ENCODE peak calls at places on chromosomes 11 and 22, in nine cellular contexts. B is fibroblast of lung, K is AG04450, P is GM06990, I is K562, Q is neural progenitor cell, G is SK-N-SH, J is cardiac fibroblast, C is OCI-LY7. A is an unnamed sample.

GRCh38 chr11:29018631-29019030 is 910.4 kb downstream of the METTL15 start:
- DNase-seq in G (no peak), K (peak; percentile 21), Q (no peak), C (no peak), I (no peak), P (no peak), B (peak; percentile 46), J (peak; percentile 95), A (no peak)

GRCh38 chr11:108887436-108888238 is 222.8 kb downstream of the DDX10 start:
- DNase-seq in K (no peak), C (no peak), J (peak; percentile 74), I (no peak), Q (no peak), G (no peak), B (no peak), P (no peak), A (no peak)

GRCh38 chr11:27646051-27646818 is 54.0 kb downstream of the BDNF start:
- DNase-seq in C (no peak), J (no peak), Q (no peak), I (no peak), B (no peak), G (peak; percentile 80), K (no peak), P (no peak), A (no peak)

GRCh38 chr11:133935551-133935910 is 21.2 kb downstream of the IGSF9B start:
- DNase-seq in I (no peak), P (no peak), C (no peak), G (no peak), K (no peak), J (no peak), Q (no peak), B (no peak), A (no peak)

GRCh38 chr11:76493626-76494539 is 49.1 kb downstream of the EMSY start:
- DNase-seq in J (no peak), C (no peak), I (no peak), Q (no peak), G (no peak), P (no peak), K (no peak), B (no peak), A (no peak)

GRCh38 chr22:35437038-35437437 is 37.1 kb downstream of the MCM5 start:
- DNase-seq in K (no peak), B (no peak), G (peak; percentile 54), P (no peak), I (peak; percentile 89), C (peak; percentile 37), Q (no peak), J (peak; percentile 18), A (peak; percentile 50)

GRCh38 chr22:35425971-35426800 is 26.2 kb downstream of the MCM5 start:
- DNase-seq in B (peak; percentile 17), J (no peak), P (no peak), C (no peak), G (no peak), Q (peak; percentile 82), I (no peak), K (no peak), A (no peak)

GRCh38 chr11:132402056-132402684 is 1031.8 kb downstream of the NTM start:
- DNase-seq in G (peak; percentile 69), J (peak; percentile 59), P (peak; percentile 59), Q (peak; percentile 80), K (peak; percentile 29), I (no peak), B (peak; percentile 6), C (no peak), A (peak; percentile 82)

GRCh38 chr11:103907136-103907535 is 129.3 kb upstream of the DDI1 start:
- DNase-seq in K (no peak), I (no peak), G (no peak), P (no peak), B (no peak), C (no peak), J (no peak), Q (no peak), A (no peak)

GRCh38 chr22:20781272-20781990 is 7.5 kb downstream of the SERPIND1 start:
- DNase-seq in J (peak; percentile 54), K (no peak), P (no peak), G (no peak), B (no peak), Q (no peak), I (no peak), C (no peak), A (no peak)

GRCh38 chr11:3882671-3883070 is 27.2 kb downstream of the STIM1 start:
- DNase-seq in Q (no peak), P (no peak), G (no peak), K (no peak), B (peak; percentile 12), I (no peak), C (no peak), J (no peak), A (no peak)

GRCh38 chr11:73312806-73313403 is 4.8 kb downstream of the ARHGEF17 start:
- DNase-seq in I (no peak), K (no peak), C (no peak), B (peak; percentile 67), P (no peak), G (peak; percentile 83), J (no peak), Q (no peak), A (no peak)

GRCh38 chr11:32561835-32562234 is 21.8 kb upstream of the EIF3M start:
- DNase-seq in J (no peak), C (no peak), Q (no peak), P (no peak), G (no peak), B (no peak), K (no peak), I (no peak), A (no peak)

GRCh38 chr11:16945671-16946469 is 68.3 kb downstream of the PLEKHA7 start:
- DNase-seq in B (peak; percentile 60), K (no peak), G (peak; percentile 77), Q (peak; percentile 59), I (peak; percentile 56), J (peak; percentile 74), P (peak; percentile 71), C (peak; percentile 45), A (peak; percentile 89)

GRCh38 chr11:107316426-107316825 is 141.2 kb downstream of the CWF19L2 start:
- DNase-seq in I (no peak), Q (no peak), P (no peak), K (no peak), G (no peak), B (no peak), C (no peak), J (no peak), A (no peak)

GRCh38 chr11:116111546-116111945 is 607.3 kb upstream of the CADM1 start:
- DNase-seq in P (no peak), K (no peak), J (no peak), B (no peak), G (no peak), C (no peak), I (no peak), Q (no peak), A (no peak)

DNA sequence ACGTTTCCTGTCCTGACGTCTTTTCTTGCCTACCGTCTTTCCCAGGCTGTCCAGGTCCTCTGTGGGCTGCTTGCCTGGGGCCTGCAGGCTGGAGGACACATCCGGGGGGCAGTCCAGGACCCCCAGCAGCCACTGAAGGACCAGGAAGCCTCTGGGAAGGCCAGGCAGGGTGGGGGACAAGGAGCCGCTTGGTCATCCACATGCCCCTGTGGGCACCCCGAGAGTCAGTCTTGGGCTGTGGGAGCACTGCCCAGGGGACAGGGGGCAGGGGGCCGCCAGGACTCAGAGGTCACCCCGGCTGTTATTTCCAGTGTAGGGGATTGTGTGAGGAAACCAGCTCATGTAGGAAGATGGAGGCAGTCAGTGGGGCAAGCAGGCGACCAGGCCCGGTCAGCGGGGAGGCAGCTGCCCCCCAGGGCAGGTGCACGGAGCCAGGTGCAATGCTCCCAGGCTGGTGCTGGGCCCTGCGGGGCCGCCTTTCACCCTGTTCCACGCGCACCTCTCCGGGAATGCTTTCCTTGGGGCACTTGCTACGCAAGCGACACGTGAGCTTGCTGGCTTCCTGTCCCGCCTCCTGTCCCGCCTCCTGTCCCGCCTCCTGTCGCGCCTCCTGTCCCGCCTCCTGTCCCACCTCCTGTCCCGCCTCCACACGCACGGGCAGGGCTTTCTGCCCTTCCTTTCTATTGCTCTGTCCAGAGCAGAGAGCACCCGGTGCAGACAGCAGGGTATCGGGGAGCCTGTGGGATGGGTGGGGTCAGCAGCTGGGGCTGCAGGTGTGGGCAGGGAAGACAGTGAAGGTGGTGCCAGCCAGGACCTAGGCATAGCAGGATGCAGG is 39.5 kb downstream of the MUC5B start:
- DNase-seq in P (peak; percentile 83), C (peak; percentile 86), G (peak; percentile 94), I (peak; percentile 84), K (peak; percentile 80), B (peak; percentile 91), Q (peak; percentile 91), J (peak; percentile 91), A (peak; percentile 93)
- H3K4me3 ChIP-seq in P (peak overlapping the region; percentile 62), C (peak overlapping the region; percentile 62), G (peak overlapping the region; percentile 43), I (peak overlapping the region; percentile 39), K (peak overlapping the region; percentile 61), B (no peak overlapping the region), Q (peak overlapping the region; percentile 50), J (peak overlapping the region; percentile 43), A (peak overlapping the region; percentile 64)

GRCh38 chr22:31556627-31557203 is 60.4 kb downstream of the SFI1 start:
- DNase-seq in B (peak; percentile 57), I (peak; percentile 15), P (no peak), Q (peak; percentile 43), J (peak; percentile 61), K (peak; percentile 8), G (peak; percentile 46), C (peak; percentile 38), A (peak; percentile 38)
- TF ChIP-seq CTCF in B (peak; percentile 77), I (peak; percentile 68), P (peak; percentile 57), Q (peak; percentile 67), J (peak; percentile 71), K (peak; percentile 79), G (peak; percentile 70), C (peak; percentile 83), A (peak; percentile 45)

GRCh38 chr22:43411040-43411919 is 534 bp upstream of the MPPED1 start:
- DNase-seq in P (no peak), K (no peak), Q (peak; percentile 44), G (peak; percentile 73), I (no peak), B (no peak), C (no peak), J (no peak), A (no peak)
- H3K4me3 ChIP-seq in P (no peak overlapping the region), K (no peak overlapping the region), Q (peak overlapping the region; percentile 33), G (no peak overlapping the region), I (no peak overlapping the region), B (no peak overlapping the region), C (no peak overlapping the region), J (no peak overlapping the region), A (no peak overlapping the region)

GRCh38 chr11:102451041-102451692 is 1.4 kb downstream of the TMEM123 start:
- DNase-seq in B (no peak), C (no peak), G (no peak), J (no peak), Q (no peak), I (no peak), P (no peak), K (no peak), A (no peak)

GRCh38 chr11:102449651-102450570 is 2.7 kb downstream of the TMEM123 start:
- DNase-seq in I (no peak), J (no peak), Q (peak; percentile 32), G (no peak), C (no peak), P (no peak), K (no peak), B (no peak), A (no peak)

GRCh38 chr11:102453286-102453797 is 777 bp upstream of the TMEM123 start:
- DNase-seq in K (no peak), G (peak; percentile 18), I (peak; percentile 38), C (peak; percentile 39), Q (no peak), J (no peak), P (no peak), B (no peak), A (no peak)

GRCh38 chr11:102452461-102453285 is at the start of gene TMEM123:
- DNase-seq in K (no peak), I (peak; percentile 90), C (peak; percentile 91), P (peak; percentile 92), G (peak; percentile 93), B (peak; percentile 62), Q (peak; percentile 90), J (peak; percentile 52), A (peak; percentile 91)

GRCh38 chr11:102451693-102452460 is 688 bp downstream of the TMEM123 start:
- DNase-seq in G (peak; percentile 80), P (peak; percentile 89), C (peak; percentile 94), K (no peak), Q (peak; percentile 82), B (peak; percentile 45), I (peak; percentile 69), J (peak; percentile 55), A (peak; percentile 91)
- TF ChIP-seq CTCF in G (peak; percentile 33), P (peak; percentile 56), C (peak; percentile 71), K (peak; percentile 7), Q (peak; percentile 29), B (no peak), I (peak; percentile 20), J (no peak), A (peak; percentile 21)

A was measured in GM12865.